ENCODE peak calls at places on chromosomes 3 and 15, in five cellular contexts. W is WERI-Rb-1, O is body of pancreas, T is IMR-90, F is breast epithelium. G is an unnamed sample.

GRCh38 chr15:85706779-85707518 is 87.8 kb downstream of the KLHL25 start:
- DNase-seq in W (no peak), O (no peak), T (peak; percentile 36), F (no peak), G (peak; percentile 62)

GRCh38 chr3:46359748-46360509 is 6.0 kb downstream of the CCR2 start:
- DNase-seq in W (no peak), O (no peak), T (peak; percentile 21), F (no peak), G (peak; percentile 31)

GRCh38 chr3:17806201-17806600 is 63.8 kb upstream of the TBC1D5 start:
- DNase-seq in W (no peak), O (no peak), T (no peak), F (no peak), G (no peak)

GRCh38 chr3:157872902-157873301 is 233.3 kb downstream of the SHOX2 start:
- DNase-seq in W (no peak), O (no peak), T (no peak), F (no peak), G (no peak)

GRCh38 chr3:160660899-160661298 is 16.1 kb upstream of the ARL14 start:
- DNase-seq in W (no peak), O (no peak), T (no peak), F (no peak), G (no peak)

GRCh38 chr3:110814170-110815007 is 257.2 kb upstream of the NECTIN3 start:
- DNase-seq in W (no peak), O (no peak), T (peak; percentile 98), F (no peak), G (peak; percentile 93)

GRCh38 chr15:89171136-89172072 is 50.0 kb downstream of the RLBP1 start:
- DNase-seq in W (peak; percentile 57), O (peak; percentile 74), T (peak; percentile 36), F (no peak), G (peak; percentile 48)

GRCh38 chr15:52144656-52145055 is 32.1 kb upstream of the BCL2L10 start:
- DNase-seq in W (no peak), O (no peak), T (peak; percentile 55), F (no peak), G (peak; percentile 71)

GRCh38 chr3:140086642-140087041 is 151.7 kb downstream of the CLSTN2 start:
- DNase-seq in W (no peak), O (no peak), T (no peak), F (no peak), G (no peak)

GRCh38 chr3:72232777-72233176 is 447.8 kb upstream of the PROK2 start:
- DNase-seq in W (no peak), O (no peak), T (no peak), F (no peak), G (no peak)

GRCh38 chr15:53670701-53671100 is 88.8 kb downstream of the WDR72 start:
- DNase-seq in W (peak; percentile 92), O (no peak), T (no peak), F (no peak), G (no peak)

GRCh38 chr3:37652851-37653250 is 208.8 kb upstream of the CTDSPL start:
- DNase-seq in W (no peak), O (no peak), T (no peak), F (no peak), G (no peak)

GRCh38 chr15:72013703-72014102 is 104.2 kb downstream of the MYO9A start:
- DNase-seq in W (no peak), O (no peak), T (no peak), F (no peak), G (no peak)

GRCh38 chr3:174101244-174101643 is 703.7 kb downstream of the NLGN1 start:
- DNase-seq in W (no peak), O (no peak), T (peak; percentile 69), F (no peak), G (no peak)

GRCh38 chr3:46950661-46951241 is 25.8 kb downstream of the CCDC12 start:
- DNase-seq in W (no peak), O (no peak), T (no peak), F (no peak), G (no peak)

GRCh38 chr15:74144153-74144775 is 13.9 kb downstream of the ISLR2 start:
- DNase-seq in W (peak; percentile 64), O (no peak), T (no peak), F (no peak), G (no peak)

GRCh38 chr3:190512666-190513065 is 1.2 kb upstream of the IL1RAP start:
- DNase-seq in W (no peak), O (no peak), T (no peak), F (no peak), G (no peak)

GRCh38 chr15:36511594-36511993 is 67.8 kb upstream of the CDIN1 start:
- DNase-seq in W (no peak), O (no peak), T (no peak), F (no peak), G (no peak)

GRCh38 chr3:146250449-146251382 is at the start of gene PLSCR4:
- DNase-seq in W (peak; percentile 57), O (peak; percentile 72), T (peak; percentile 47), F (peak; percentile 57), G (peak; percentile 83)

GRCh38 chr3:46463120-46463867 is 1.4 kb downstream of the LTF start:
- DNase-seq in W (no peak), O (no peak), T (no peak), F (no peak), G (no peak)

GRCh38 chr3:42387802-42388651 is 22.4 kb downstream of the LYZL4 start:
- DNase-seq in W (no peak), O (no peak), T (no peak), F (no peak), G (peak; percentile 13)

GRCh38 chr3:39990532-39990931 is 181.1 kb downstream of the MYRIP start:
- DNase-seq in W (peak; percentile 43), O (peak; percentile 61), T (peak; percentile 3), F (no peak), G (peak; percentile 38)

GRCh38 chr3:128427872-128428822 is 38.5 kb downstream of the DNAJB8 start:
- DNase-seq in W (no peak), O (no peak), T (no peak), F (no peak), G (no peak)

GRCh38 chr15:63601727-63602185 is 4.6 kb downstream of the FBXL22 start:
- DNase-seq in W (no peak), O (peak; percentile 39), T (no peak), F (no peak), G (no peak)

GRCh38 chr15:40163657-40164416 is 3.0 kb downstream of the BUB1B start:
- DNase-seq in W (no peak), O (no peak), T (no peak), F (no peak), G (no peak)
- H3K4me3 ChIP-seq in W (no peak overlapping the region), O (no peak overlapping the region), T (no peak overlapping the region), F (no peak overlapping the region), G (no peak overlapping the region)

GRCh38 chr15:60326824-60327654 is 70.7 kb downstream of the ANXA2 start:
- DNase-seq in W (peak; percentile 17), O (no peak), T (peak; percentile 52), F (no peak), G (peak; percentile 62)
- TF ChIP-seq CTCF in W (peak; percentile 75), O (peak; percentile 72), T (peak; percentile 91), F (peak; percentile 76), G (peak; percentile 79)

GRCh38 chr15:31344824-31345605 is 18.4 kb downstream of the KLF13 start:
- DNase-seq in W (no peak), O (peak; percentile 63), T (no peak), F (no peak), G (no peak)

GRCh38 chr15:31345606-31346366 is 19.2 kb downstream of the KLF13 start:
- DNase-seq in W (no peak), O (no peak), T (no peak), F (no peak), G (no peak)

GRCh38 chr15:31347981-31348803 is 21.6 kb downstream of the KLF13 start:
- DNase-seq in W (no peak), O (no peak), T (no peak), F (no peak), G (no peak)

GRCh38 chr15:31347067-31347975 is 20.7 kb downstream of the KLF13 start:
- DNase-seq in W (no peak), O (no peak), T (no peak), F (no peak), G (no peak)

DNA sequence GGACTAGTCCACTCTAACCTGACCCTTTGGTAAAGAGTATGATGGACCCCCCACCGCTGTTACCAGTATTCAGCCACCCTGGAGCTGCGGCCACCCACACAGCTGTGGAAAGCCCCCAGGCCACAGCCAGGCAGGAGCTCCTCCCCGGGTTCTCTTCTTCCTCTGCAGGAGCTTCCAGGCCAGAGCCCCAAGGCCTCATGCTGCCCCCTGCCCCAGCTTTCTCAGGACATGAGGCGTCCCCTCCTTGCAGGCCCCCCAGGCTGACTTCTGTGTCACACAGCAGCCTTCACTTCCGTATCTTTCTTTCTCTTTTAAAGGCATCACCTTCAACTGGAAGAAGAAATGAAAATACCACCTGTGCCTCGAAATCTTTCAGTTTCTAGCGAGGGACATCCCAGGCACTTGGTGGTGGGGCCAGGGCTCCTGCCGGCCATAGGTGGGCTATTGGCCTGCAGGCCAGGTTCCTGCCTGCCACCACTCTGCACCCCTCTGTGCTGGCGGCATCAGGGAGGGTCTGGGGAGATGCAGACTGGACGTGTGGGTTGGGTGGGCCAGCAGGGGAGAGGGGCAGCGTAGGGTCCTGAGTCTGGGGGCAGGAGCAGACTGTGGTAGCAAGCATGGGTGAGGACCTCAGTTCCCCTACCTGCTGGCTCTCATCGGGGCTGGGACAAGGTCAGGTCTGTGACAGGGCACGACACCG is 19.9 kb downstream of the KLF13 start:
- DNase-seq in W (no peak), O (no peak), T (no peak), F (no peak), G (no peak)
- H3K4me3 ChIP-seq in W (no peak overlapping the region), O (no peak overlapping the region), T (no peak overlapping the region), F (no peak overlapping the region), G (no peak overlapping the region)

GRCh38 chr15:70566047-70566835 is 197.1 kb downstream of the UACA start:
- DNase-seq in W (no peak), O (no peak), T (no peak), F (no peak), G (peak; percentile 26)
- TF ChIP-seq CTCF in W (no peak), O (no peak), T (peak; percentile 9), F (no peak), G (peak; percentile 24)

GRCh38 chr3:16288664-16289063 is 23.7 kb downstream of the OXNAD1 start:
- DNase-seq in W (no peak), O (no peak), T (no peak), F (no peak), G (no peak)

GRCh38 chr3:16290007-16290826 is 25.2 kb downstream of the OXNAD1 start:
- DNase-seq in W (peak; percentile 31), O (peak; percentile 48), T (peak; percentile 67), F (no peak), G (peak; percentile 77)

GRCh38 chr3:16286672-16287604 is 21.9 kb downstream of the OXNAD1 start:
- DNase-seq in W (no peak), O (no peak), T (no peak), F (no peak), G (no peak)

GRCh38 chr3:16289144-16289889 is 24.3 kb downstream of the OXNAD1 start:
- DNase-seq in W (no peak), O (no peak), T (peak; percentile 40), F (no peak), G (no peak)

GRCh38 chr3:16286161-16286560 is 21.1 kb downstream of the OXNAD1 start:
- DNase-seq in W (no peak), O (no peak), T (no peak), F (no peak), G (no peak)
- H3K4me3 ChIP-seq in W (no peak overlapping the region), O (no peak overlapping the region), T (no peak overlapping the region), F (no peak overlapping the region), G (no peak overlapping the region)